ENCODE peak calls at places on chromosomes 6 and 20, in four cellular contexts. V, Q, T and X are unnamed samples.
A peak's percentile ranks its signal among the peaks of the same experiment; 100 is the strongest.

GRCh38 chr6:19180348-19181073 is 656.7 kb upstream of the ID4 start:
- DNase-seq in V (no peak), Q (no peak), T (no peak), X (no peak)

GRCh38 chr6:157600807-157601206 is 219.8 kb downstream of the ZDHHC14 start:
- DNase-seq in V (no peak), Q (no peak), T (no peak), X (no peak)

GRCh38 chr6:157218371-157219198 is 104.7 kb downstream of the TMEM242 start:
- DNase-seq in Q (no peak), V (no peak), T (no peak), X (no peak)

GRCh38 chr6:118249680-118250079 is 298.4 kb upstream of the PLN start:
- DNase-seq in V (no peak), T (no peak), Q (no peak), X (no peak)

GRCh38 chr20:23132293-23132929 is 46.3 kb upstream of the CD93 start:
- DNase-seq in Q (no peak), T (peak; percentile 77), V (no peak), X (no peak)

GRCh38 chr6:135703621-135704020 is 147.9 kb upstream of the PDE7B start:
- DNase-seq in V (no peak), T (no peak), Q (peak; percentile 23), X (no peak)

GRCh38 chr20:4728121-4728520 is 6.4 kb downstream of the PRND start:
- DNase-seq in V (no peak), T (no peak), Q (no peak), X (no peak)

GRCh38 chr6:163946437-163946836 is 531.9 kb downstream of the QKI start:
- DNase-seq in T (no peak), Q (no peak), V (no peak), X (no peak)

GRCh38 chr20:25063546-25063945 is 5.6 kb upstream of the ACSS1 start:
- DNase-seq in Q (no peak), V (no peak), T (no peak), X (no peak)

GRCh38 chr6:14452567-14453527 is 335.3 kb downstream of the CD83 start:
- DNase-seq in V (no peak), T (peak; percentile 88), Q (peak; percentile 4), X (no peak)

GRCh38 chr6:114287461-114287860 is 55.4 kb downstream of the HS3ST5 start:
- DNase-seq in T (no peak), Q (no peak), V (no peak), X (no peak)

GRCh38 chr6:28446818-28447511 is 3.7 kb upstream of the ZSCAN23 start:
- DNase-seq in V (no peak), T (no peak), Q (no peak), X (peak; percentile 29)

GRCh38 chr6:141957271-141957670 is 175.5 kb upstream of the GJE1 start:
- DNase-seq in Q (no peak), V (no peak), T (no peak), X (no peak)

GRCh38 chr20:47487175-47487917 is 14.3 kb upstream of the NCOA3 start:
- DNase-seq in V (no peak), Q (peak; percentile 99), T (peak; percentile 71), X (no peak)

GRCh38 chr6:133376743-133377142 is 135.6 kb downstream of the EYA4 start:
- DNase-seq in V (no peak), Q (no peak), T (no peak), X (no peak)

GRCh38 chr6:30780642-30780920 is 36.2 kb upstream of the IER3 start:
- DNase-seq in T (no peak), Q (no peak), V (no peak), X (no peak)

GRCh38 chr6:30781697-30782424 is 37.5 kb upstream of the IER3 start:
- DNase-seq in T (peak; percentile 97), V (peak; percentile 96), Q (peak; percentile 66), X (peak; percentile 63)

GRCh38 chr6:30779850-30780641 is 35.7 kb upstream of the IER3 start:
- DNase-seq in Q (no peak), T (no peak), V (no peak), X (no peak)

GRCh38 chr6:30781362-30781696 is 37.0 kb upstream of the IER3 start:
- DNase-seq in V (no peak), T (no peak), Q (no peak), X (no peak)

GRCh38 chr6:30782425-30783014 is 38.2 kb upstream of the IER3 start:
- DNase-seq in Q (no peak), V (peak; percentile 90), T (no peak), X (no peak)
- TF ChIP-seq FOXK2 in Q (no peak), V (no peak), T (no peak), X (no peak)

GRCh38 chr6:36820700-36821580 is 18.3 kb downstream of the CPNE5 start:
- DNase-seq in V (no peak), T (peak; percentile 84), Q (no peak), X (no peak)
- TF ChIP-seq FOXM1 in V (no peak), T (no peak), Q (no peak), X (no peak)

DNA sequence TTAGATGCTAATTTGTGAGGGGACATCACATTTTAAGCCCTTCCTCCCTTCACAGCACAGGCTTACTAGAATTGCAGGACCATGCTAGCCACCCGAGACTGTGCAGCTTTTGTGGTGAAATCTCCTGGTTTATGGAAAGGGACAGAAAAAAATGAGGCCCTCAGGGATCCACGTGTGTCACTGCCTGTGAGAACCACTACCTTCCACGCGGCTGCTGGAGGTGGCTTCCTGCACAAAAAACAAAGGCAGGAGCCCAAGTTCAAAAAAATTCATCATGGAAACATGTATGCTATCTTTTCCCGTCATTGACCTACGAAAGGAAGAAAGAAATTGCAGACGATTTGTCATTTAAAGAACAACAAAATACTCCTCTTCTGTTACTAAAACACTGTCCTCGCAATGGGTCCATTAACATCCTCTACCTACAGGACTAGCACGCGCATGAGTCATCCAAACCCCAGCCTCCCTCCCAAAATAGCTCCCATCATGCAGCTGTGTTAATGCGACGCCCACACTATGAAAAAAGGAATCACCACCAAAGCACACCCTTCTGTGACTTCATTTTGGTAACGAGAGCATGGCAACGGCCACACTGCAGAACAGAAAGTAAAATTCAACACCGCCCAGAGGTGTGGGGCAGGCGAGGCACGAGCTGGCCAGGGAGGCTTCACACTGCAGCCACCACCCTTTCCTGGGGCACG is 45.7 kb downstream of the RAMACL start:
- DNase-seq in Q (peak; percentile 66), T (peak; percentile 18), V (no peak), X (no peak)
- TF ChIP-seq FOXK2 in Q (no peak), T (no peak), V (no peak), X (no peak)

DNA sequence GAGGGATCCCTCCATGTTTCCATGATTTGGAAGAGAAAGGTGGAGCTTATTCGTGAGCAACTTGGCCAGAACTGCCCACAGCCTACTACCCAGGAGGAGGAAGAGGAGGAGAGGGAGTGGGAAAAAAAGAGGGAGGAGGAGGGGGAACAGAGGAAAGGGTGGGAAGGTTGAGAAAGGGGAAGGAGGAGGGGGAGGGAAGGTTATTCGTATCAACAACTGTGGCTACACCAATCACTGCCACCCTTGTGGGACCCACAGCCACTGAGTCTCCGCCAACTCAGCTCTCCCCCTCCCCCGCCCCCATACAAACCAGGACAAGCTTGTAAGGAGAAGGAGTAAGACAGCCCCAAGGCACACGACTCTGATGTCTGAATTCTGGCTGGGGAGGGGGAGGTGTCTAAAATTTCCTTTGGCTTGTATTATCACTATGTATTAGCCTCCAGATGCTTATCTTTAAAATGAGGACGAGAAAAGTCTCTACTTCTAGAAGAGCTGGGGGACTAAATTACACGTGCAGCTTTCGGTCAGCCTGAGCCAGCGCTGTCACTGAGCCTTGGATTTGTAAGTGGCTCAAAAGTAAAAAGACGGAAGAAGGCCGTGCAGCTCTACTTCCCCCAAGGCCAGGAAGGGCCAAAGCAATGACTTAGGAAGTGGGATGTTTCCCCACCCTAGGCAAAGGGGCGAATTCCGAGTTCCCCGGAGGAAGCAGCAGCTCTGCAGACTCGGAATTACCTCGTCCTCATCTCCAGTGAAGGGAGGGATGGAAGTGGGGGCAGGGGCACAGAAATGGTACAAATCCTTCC is 1.0 kb downstream of the FKBP1A start:
- DNase-seq in Q (no peak), V (no peak), T (peak; percentile 46), X (no peak)
- TF ChIP-seq FOXM1 in Q (no peak), V (no peak), T (no peak), X (no peak)

DNA sequence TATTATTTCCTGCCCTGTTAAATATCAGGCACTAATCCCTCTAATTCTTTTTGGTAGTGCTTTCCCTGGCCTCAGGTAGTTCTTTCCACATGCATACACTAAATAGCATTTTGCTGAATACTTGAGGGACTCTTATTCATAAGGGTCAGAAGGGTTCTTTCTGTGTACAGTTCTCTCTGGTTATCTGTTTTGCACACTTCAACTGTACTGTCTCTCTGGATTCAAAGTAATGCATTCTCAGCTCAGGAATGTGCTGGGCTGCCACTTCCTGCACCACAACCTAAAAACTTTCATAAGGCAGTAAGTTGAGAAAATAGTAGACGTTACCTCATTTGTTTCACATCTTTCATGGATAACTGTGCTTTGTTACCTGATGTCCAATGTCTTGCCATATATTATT is 32.1 kb downstream of the C6orf141 start:
- DNase-seq in T (peak; percentile 31), Q (no peak), V (no peak), X (no peak)
- TF ChIP-seq FOXK2 in T (no peak), Q (no peak), V (no peak), X (no peak)

GRCh38 chr6:42704251-42704936 is 18.0 kb downstream of the PRPH2 start:
- DNase-seq in T (peak; percentile 36), V (peak; percentile 14), Q (no peak), X (peak; percentile 5)
- TF ChIP-seq FOXM1 in T (no peak), V (no peak), Q (no peak), X (no peak)